ENCODE peak calls at places on chromosome 9, in ten cellular contexts. One of them, this sample, is unnamed.

GRCh38 chr9:109767814-109768213 is 12.2 kb upstream of the PALM2AKAP2 start:
- DNase-seq in IMR-90: no peak
- DNase-seq in fibroblast of pulmonary artery: no peak
- DNase-seq in astrocyte: no peak
- DNase-seq in DMS53: no peak
- DNase-seq in MV-4-11: no peak
- DNase-seq in stimulated activated naive CD8-positive, alpha-beta T cell treated with anti-CD3 and anti-CD28 coated beads, Interleukin-15, amount 100 ng/mL, for 72 hours: no peak
- DNase-seq in Kasumi-1: no peak
- DNase-seq in pons: no peak
- DNase-seq in hepatic stellate cell: no peak
- DNase-seq in this sample: no peak

GRCh38 chr9:70390922-70391321 is 23.5 kb downstream of the KLF9 start:
- DNase-seq in DMS53: no peak
- DNase-seq in fibroblast of pulmonary artery: peak; percentile 56
- DNase-seq in pons: no peak
- DNase-seq in hepatic stellate cell: no peak
- DNase-seq in IMR-90: no peak
- DNase-seq in Kasumi-1: no peak
- DNase-seq in astrocyte: peak; percentile 49
- DNase-seq in stimulated activated naive CD8-positive, alpha-beta T cell treated with anti-CD3 and anti-CD28 coated beads, Interleukin-15, amount 100 ng/mL, for 72 hours: no peak
- DNase-seq in MV-4-11: peak; percentile 75
- DNase-seq in this sample: no peak

GRCh38 chr9:137666950-137667670 is 48.3 kb downstream of the EHMT1 start:
- DNase-seq in fibroblast of pulmonary artery: no peak
- DNase-seq in DMS53: peak; percentile 84
- DNase-seq in astrocyte: no peak
- DNase-seq in IMR-90: no peak
- DNase-seq in pons: peak; percentile 65
- DNase-seq in Kasumi-1: no peak
- DNase-seq in stimulated activated naive CD8-positive, alpha-beta T cell treated with anti-CD3 and anti-CD28 coated beads, Interleukin-15, amount 100 ng/mL, for 72 hours: no peak
- DNase-seq in MV-4-11: no peak
- DNase-seq in hepatic stellate cell: no peak
- DNase-seq in this sample: peak; percentile 83

GRCh38 chr9:7549261-7549660 is 250.3 kb downstream of the DMAC1 start:
- DNase-seq in stimulated activated naive CD8-positive, alpha-beta T cell treated with anti-CD3 and anti-CD28 coated beads, Interleukin-15, amount 100 ng/mL, for 72 hours: no peak
- DNase-seq in Kasumi-1: no peak
- DNase-seq in astrocyte: no peak
- DNase-seq in MV-4-11: no peak
- DNase-seq in fibroblast of pulmonary artery: no peak
- DNase-seq in DMS53: peak; percentile 14
- DNase-seq in hepatic stellate cell: no peak
- DNase-seq in IMR-90: no peak
- DNase-seq in pons: no peak
- DNase-seq in this sample: peak; percentile 18

GRCh38 chr9:130549093-130549735 is 30.2 kb upstream of the FUBP3 start:
- DNase-seq in DMS53: peak; percentile 54
- DNase-seq in pons: no peak
- DNase-seq in stimulated activated naive CD8-positive, alpha-beta T cell treated with anti-CD3 and anti-CD28 coated beads, Interleukin-15, amount 100 ng/mL, for 72 hours: no peak
- DNase-seq in IMR-90: no peak
- DNase-seq in hepatic stellate cell: no peak
- DNase-seq in fibroblast of pulmonary artery: no peak
- DNase-seq in Kasumi-1: peak; percentile 4
- DNase-seq in astrocyte: no peak
- DNase-seq in MV-4-11: no peak
- DNase-seq in this sample: no peak

GRCh38 chr9:93531374-93531773 is 45.0 kb upstream of the PHF2 start:
- DNase-seq in IMR-90: peak; percentile 7
- DNase-seq in astrocyte: no peak
- DNase-seq in pons: no peak
- DNase-seq in DMS53: no peak
- DNase-seq in fibroblast of pulmonary artery: no peak
- DNase-seq in hepatic stellate cell: no peak
- DNase-seq in Kasumi-1: no peak
- DNase-seq in stimulated activated naive CD8-positive, alpha-beta T cell treated with anti-CD3 and anti-CD28 coated beads, Interleukin-15, amount 100 ng/mL, for 72 hours: no peak
- DNase-seq in MV-4-11: no peak
- DNase-seq in this sample: no peak

GRCh38 chr9:123329329-123329955 is 26.6 kb upstream of the CRB2 start:
- DNase-seq in stimulated activated naive CD8-positive, alpha-beta T cell treated with anti-CD3 and anti-CD28 coated beads, Interleukin-15, amount 100 ng/mL, for 72 hours: peak; percentile 30
- DNase-seq in IMR-90: no peak
- DNase-seq in hepatic stellate cell: no peak
- DNase-seq in MV-4-11: peak; percentile 54
- DNase-seq in astrocyte: no peak
- DNase-seq in Kasumi-1: no peak
- DNase-seq in DMS53: peak; percentile 78
- DNase-seq in fibroblast of pulmonary artery: no peak
- DNase-seq in pons: peak; percentile 73
- DNase-seq in this sample: no peak

GRCh38 chr9:98328770-98329169 is 73.3 kb upstream of the TBC1D2 start:
- DNase-seq in fibroblast of pulmonary artery: no peak
- DNase-seq in astrocyte: no peak
- DNase-seq in hepatic stellate cell: no peak
- DNase-seq in Kasumi-1: no peak
- DNase-seq in stimulated activated naive CD8-positive, alpha-beta T cell treated with anti-CD3 and anti-CD28 coated beads, Interleukin-15, amount 100 ng/mL, for 72 hours: no peak
- DNase-seq in DMS53: no peak
- DNase-seq in IMR-90: no peak
- DNase-seq in pons: no peak
- DNase-seq in MV-4-11: no peak
- DNase-seq in this sample: no peak

GRCh38 chr9:38284768-38285080 is 107.8 kb upstream of the ALDH1B1 start:
- DNase-seq in fibroblast of pulmonary artery: no peak
- DNase-seq in MV-4-11: no peak
- DNase-seq in astrocyte: no peak
- DNase-seq in pons: no peak
- DNase-seq in stimulated activated naive CD8-positive, alpha-beta T cell treated with anti-CD3 and anti-CD28 coated beads, Interleukin-15, amount 100 ng/mL, for 72 hours: no peak
- DNase-seq in DMS53: no peak
- DNase-seq in hepatic stellate cell: no peak
- DNase-seq in Kasumi-1: no peak
- DNase-seq in IMR-90: no peak
- DNase-seq in this sample: peak; percentile 64

GRCh38 chr9:3865373-3865772 is 339.6 kb upstream of the RFX3 start:
- DNase-seq in Kasumi-1: no peak
- DNase-seq in pons: no peak
- DNase-seq in hepatic stellate cell: no peak
- DNase-seq in stimulated activated naive CD8-positive, alpha-beta T cell treated with anti-CD3 and anti-CD28 coated beads, Interleukin-15, amount 100 ng/mL, for 72 hours: no peak
- DNase-seq in IMR-90: peak; percentile 81
- DNase-seq in astrocyte: peak; percentile 69
- DNase-seq in DMS53: no peak
- DNase-seq in MV-4-11: no peak
- DNase-seq in fibroblast of pulmonary artery: peak; percentile 74
- DNase-seq in this sample: no peak